ENCODE peak calls at places on chromosomes 3 and 15, in nine cellular contexts. J is T1000, Z is AG08395, I is AG09319, C is ACHN, V is T-helper 2 cell, Q is T-cell, D is C1 segment of cervical spinal cord, E is Caki2. B is an unnamed sample.

GRCh38 chr15:36951747-36952247 is 148.6 kb downstream of the MEIS2 start:
- DNase-seq in J (no peak), Z (peak), I (no peak), C (no peak), V (no peak), Q (no peak), D (no peak), E (peak), B (peak)

GRCh38 chr3:5149306-5149880 is 27.3 kb downstream of the ARL8B start:
- DNase-seq in J (no peak), Z (no peak), I (no peak), C (no peak), V (no peak), Q (no peak), D (no peak), E (no peak), B (no peak)

GRCh38 chr15:90956551-90957104 is 1.9 kb downstream of the RCCD1 start:
- DNase-seq in J (peak), Z (peak), I (no peak), C (no peak), V (peak), Q (peak), D (peak), E (no peak), B (no peak)

GRCh38 chr3:156981005-156981404 is 154.9 kb downstream of the LEKR1 start:
- DNase-seq in J (no peak), Z (no peak), I (no peak), C (no peak), V (no peak), Q (no peak), D (no peak), E (no peak), B (no peak)

GRCh38 chr15:69893863-69894262 is 203.9 kb downstream of the TLE3 start:
- DNase-seq in J (no peak), Z (peak), I (no peak), C (peak), V (no peak), Q (no peak), D (no peak), E (peak), B (no peak)

GRCh38 chr3:4866841-4867240 is 112.4 kb upstream of the BHLHE40 start:
- DNase-seq in J (no peak), Z (peak), I (no peak), C (no peak), V (no peak), Q (no peak), D (no peak), E (peak), B (no peak)

GRCh38 chr3:14757153-14757700 is 61.5 kb upstream of the FGD5 start:
- DNase-seq in J (no peak), Z (no peak), I (no peak), C (no peak), V (no peak), Q (no peak), D (no peak), E (no peak), B (no peak)

GRCh38 chr3:118504906-118505305 is 529.7 kb downstream of the IGSF11 start:
- DNase-seq in J (no peak), Z (no peak), I (no peak), C (no peak), V (no peak), Q (no peak), D (no peak), E (no peak), B (no peak)

GRCh38 chr3:66200147-66200546 is 20.7 kb upstream of the SLC25A26 start:
- DNase-seq in J (no peak), Z (no peak), I (no peak), C (no peak), V (no peak), Q (no peak), D (no peak), E (no peak), B (no peak)

GRCh38 chr3:8239718-8240698 is 261.6 kb upstream of the LMCD1 start:
- DNase-seq in J (no peak), Z (peak), I (peak), C (peak), V (no peak), Q (no peak), D (no peak), E (peak), B (no peak)

B was measured in kidney epithelial cell.